ENCODE peak calls at places on chromosomes 6 and 20, in seven cellular contexts. S, H, C, B, A, L and V are unnamed samples.

GRCh38 chr20:14633507-14633906 is 296.1 kb upstream of the FLRT3 start:
- DNase-seq in B (no peak), S (no peak), C (no peak), A (no peak), L (no peak), H (no peak), V (no peak)

GRCh38 chr20:18019068-18019467 is 38.6 kb downstream of the OVOL2 start:
- DNase-seq in A (no peak), C (peak; percentile 63), S (no peak), B (peak; percentile 74), H (peak; percentile 31), L (peak; percentile 75), V (peak; percentile 79)

GRCh38 chr6:5695260-5696245 is 311.2 kb downstream of the NRN1 start:
- DNase-seq in L (no peak), B (no peak), A (no peak), C (no peak), S (no peak), H (peak; percentile 84), V (no peak)

GRCh38 chr6:33080127-33081089 is 4.6 kb downstream of the HLA-DPB1 start:
- DNase-seq in L (peak; percentile 91), C (no peak), H (peak; percentile 46), S (no peak), B (peak; percentile 48), A (peak; percentile 21), V (no peak)

GRCh38 chr6:137389150-137389664 is 105.0 kb downstream of the OLIG3 start:
- DNase-seq in L (no peak), S (peak; percentile 17), B (peak; percentile 57), A (no peak), H (peak; percentile 9), C (peak; percentile 69), V (peak; percentile 55)

GRCh38 chr20:63739129-63740069 is at the start of gene SLC2A4RG:
- DNase-seq in C (peak; percentile 88), L (peak; percentile 83), A (peak; percentile 51), H (peak; percentile 81), S (peak; percentile 98), B (peak; percentile 99), V (peak; percentile 98)

GRCh38 chr6:48996461-48997119 is 466.5 kb downstream of the MMUT start:
- DNase-seq in B (no peak), H (no peak), L (no peak), S (no peak), A (no peak), C (peak; percentile 56), V (no peak)

GRCh38 chr6:43873806-43874714 is 104.0 kb downstream of the VEGFA start:
- DNase-seq in C (no peak), A (peak; percentile 41), B (no peak), L (peak; percentile 87), S (no peak), H (no peak), V (no peak)

GRCh38 chr6:84422380-84422968 is 195.0 kb upstream of the CEP162 start:
- DNase-seq in B (peak; percentile 28), C (peak; percentile 32), H (peak; percentile 63), L (peak; percentile 93), S (peak; percentile 31), A (peak; percentile 76), V (peak; percentile 26)

GRCh38 chr20:16078172-16078898 is 494.9 kb downstream of the KIF16B start:
- DNase-seq in C (no peak), A (no peak), H (no peak), L (no peak), S (no peak), B (no peak), V (no peak)

GRCh38 chr6:220736-221475 is 71.4 kb upstream of the DUSP22 start:
- DNase-seq in S (no peak), B (no peak), L (peak; percentile 55), H (no peak), A (no peak), C (peak; percentile 90), V (no peak)

GRCh38 chr20:37152284-37152683 is 26.8 kb upstream of the RPN2 start:
- DNase-seq in H (no peak), S (no peak), L (no peak), C (no peak), A (no peak), B (no peak), V (no peak)

GRCh38 chr20:38166707-38167233 is 1.7 kb upstream of the TGM2 start:
- DNase-seq in L (no peak), C (no peak), H (no peak), A (no peak), S (no peak), B (no peak), V (no peak)

GRCh38 chr6:42532038-42532669 is 31.7 kb upstream of the UBR2 start:
- DNase-seq in B (peak; percentile 47), H (peak; percentile 72), A (no peak), S (peak; percentile 69), C (peak; percentile 82), L (no peak), V (peak; percentile 73)

GRCh38 chr6:4322134-4322845 is 186.9 kb upstream of the ECI2 start:
- DNase-seq in H (no peak), A (no peak), S (no peak), C (no peak), L (no peak), B (no peak), V (no peak)

GRCh38 chr6:1987640-1988039 is 257.8 kb downstream of the GMDS start:
- DNase-seq in S (peak; percentile 37), A (no peak), B (no peak), L (no peak), C (no peak), H (peak; percentile 19), V (no peak)

GRCh38 chr6:75368151-75368779 is 83.7 kb upstream of the TMEM30A start:
- DNase-seq in B (peak; percentile 15), H (peak; percentile 21), L (peak; percentile 91), S (peak; percentile 7), C (peak; percentile 46), A (peak; percentile 34), V (no peak)

GRCh38 chr6:168013250-168013915 is 15.9 kb downstream of the KIF25 start:
- DNase-seq in H (no peak), S (no peak), C (no peak), B (no peak), A (no peak), L (no peak), V (no peak)

GRCh38 chr6:1832844-1833787 is 223.4 kb downstream of the FOXC1 start:
- DNase-seq in L (no peak), S (no peak), B (no peak), H (no peak), C (no peak), A (no peak), V (no peak)

GRCh38 chr20:13649548-13649947 is 10.8 kb upstream of the TASP1 start:
- DNase-seq in L (peak; percentile 67), C (no peak), A (no peak), B (no peak), S (no peak), H (no peak), V (no peak)

GRCh38 chr6:26311385-26312095 is 53.5 kb upstream of the BTN3A2 start:
- DNase-seq in B (no peak), C (peak; percentile 85), H (peak; percentile 85), A (no peak), L (peak; percentile 82), S (no peak), V (no peak)

GRCh38 chr20:59939879-59940128 is 301 bp downstream of the PPP1R3D start:
- DNase-seq in H (no peak), B (no peak), L (no peak), A (peak; percentile 23), C (peak; percentile 43), S (no peak), V (no peak)

DNA sequence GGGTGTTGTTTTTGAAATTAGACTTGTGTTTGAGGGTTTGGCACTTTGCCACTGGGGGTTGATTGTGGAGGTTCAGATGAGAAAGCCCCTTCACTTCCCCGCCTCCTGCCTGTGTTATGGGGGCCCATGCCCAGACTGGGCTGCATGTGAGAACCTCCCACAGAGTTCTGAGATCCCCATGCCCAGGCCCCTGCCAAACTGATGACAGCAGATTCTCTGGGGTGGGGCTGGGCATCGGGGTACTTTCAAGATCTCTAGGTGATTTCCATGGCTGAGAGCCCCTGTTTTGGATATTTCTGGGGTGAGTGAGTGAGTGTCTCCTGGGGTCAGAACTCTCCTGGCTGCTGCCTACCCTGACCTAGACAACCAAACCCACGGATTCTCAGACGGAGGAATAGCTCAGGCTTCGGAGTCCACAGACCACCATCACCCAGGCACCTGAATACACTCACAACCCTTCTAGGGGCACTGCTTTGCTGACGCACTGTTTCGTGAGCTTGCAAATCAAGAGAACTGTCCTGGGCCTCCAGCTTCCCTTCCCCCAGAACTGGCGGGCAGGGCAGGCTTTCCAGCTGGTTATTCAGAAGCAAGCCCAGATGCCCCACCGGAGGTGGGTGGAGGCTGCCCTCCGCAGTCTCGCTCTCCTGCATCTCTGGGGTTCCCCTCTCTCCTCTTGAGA is 6.3 kb downstream of the BCAS1 start:
- DNase-seq in H (no peak), B (no peak), S (no peak), C (peak; percentile 86), L (no peak), A (no peak), V (no peak)
- TF ChIP-seq CTCF in H (no peak), B (no peak), S (no peak), C (no peak), L (no peak), A (no peak), V (no peak)

GRCh38 chr6:13373919-13374318 is 45.6 kb upstream of the TBC1D7 start:
- DNase-seq in B (no peak), H (no peak), S (no peak), C (no peak), A (no peak), L (no peak), V (no peak)
- TF ChIP-seq CTCF in B (no peak), H (no peak), S (no peak), C (no peak), A (no peak), L (no peak), V (no peak)

DNA sequence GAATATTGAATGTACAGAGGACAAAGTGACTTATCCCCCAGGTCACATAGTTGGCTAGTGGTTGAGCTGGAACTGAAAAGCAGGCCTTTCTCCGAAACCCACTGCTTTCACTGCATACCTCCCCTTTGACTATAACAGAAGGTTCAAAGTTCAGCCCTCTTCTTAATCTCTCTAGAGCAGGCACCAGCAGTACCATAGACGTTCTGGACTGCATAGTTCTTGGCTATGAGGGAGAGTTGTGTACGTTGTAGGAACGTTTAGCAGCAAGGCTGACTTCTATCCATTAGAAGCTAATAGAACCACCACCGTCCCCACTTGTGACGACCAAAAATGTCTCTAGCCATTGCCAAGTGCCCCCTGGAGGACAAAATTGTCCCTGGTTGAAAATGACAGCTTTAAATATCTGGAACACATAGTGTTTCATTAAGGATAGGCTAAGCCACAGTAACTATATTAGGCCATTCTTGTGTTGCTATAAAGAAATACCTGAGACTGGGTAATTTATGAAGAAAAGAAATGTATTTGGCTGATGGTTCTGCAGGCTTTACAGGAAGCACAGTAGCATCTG is 123.8 kb upstream of the MTHFD1L start:
- DNase-seq in A (no peak), B (peak; percentile 42), C (peak; percentile 51), H (peak; percentile 65), S (no peak), L (peak; percentile 75), V (peak; percentile 56)
- TF ChIP-seq CTCF in A (peak; percentile 60), B (peak; percentile 39), C (peak; percentile 44), H (peak; percentile 72), S (no peak), L (peak; percentile 83), V (peak; percentile 15)

GRCh38 chr6:91786474-91787184 is 1199.8 kb upstream of the MAP3K7 start:
- DNase-seq in A (no peak), L (no peak), S (no peak), B (no peak), C (no peak), H (no peak), V (no peak)

GRCh38 chr6:91782789-91783188 is 1195.9 kb upstream of the MAP3K7 start:
- DNase-seq in C (no peak), B (no peak), H (peak; percentile 71), L (no peak), A (no peak), S (peak; percentile 1), V (no peak)

GRCh38 chr6:91781946-91782345 is 1195.1 kb upstream of the MAP3K7 start:
- DNase-seq in C (no peak), B (no peak), H (peak; percentile 24), S (no peak), A (no peak), L (no peak), V (no peak)
- TF ChIP-seq CTCF in C (no peak), B (no peak), H (no peak), S (no peak), A (no peak), L (no peak), V (no peak)